ENCODE peak calls at places on chromosome 14, in nine cellular contexts. T is NCI-H1694 treated with DMSO at 0.1 percent for 48 hours; L is stimulated activated CD4-positive, alpha-beta T cell treated with anti-CD3 and anti-CD28 coated beads, Interleukin-1b, Interleukin-23, amount 100 ng/mL, for 1 hour; X is putamen; Q is NCI-H748 treated with DMSO at 0.1 percent for 48 hours; Z is C1 segment of cervical spinal cord; V is mucosa of gallbladder; B is dermis microvascular lymphatic vessel endothelial cell; C is CD4-positive, alpha-beta T cell. I is an unnamed sample.

GRCh38 chr14:89237923-89238529 is 179.0 kb downstream of the FOXN3 start:
- DNase-seq in T (no peak), L (no peak), X (no peak), Q (no peak), Z (no peak), V (no peak), B (no peak), C (no peak), I (no peak)

GRCh38 chr14:51818748-51819386 is 41.5 kb upstream of the GNG2 start:
- DNase-seq in T (no peak), L (no peak), X (no peak), Q (no peak), Z (no peak), V (no peak), B (no peak), C (no peak), I (no peak)

GRCh38 chr14:68884031-68885030 is 91.5 kb upstream of the ZFP36L1 start:
- DNase-seq in T (peak), L (no peak), X (no peak), Q (no peak), Z (no peak), V (peak), B (peak), C (no peak), I (no peak)

GRCh38 chr14:70707138-70708038 is 65.7 kb downstream of the TTC9 start:
- DNase-seq in T (no peak), L (no peak), X (no peak), Q (no peak), Z (no peak), V (peak), B (no peak), C (no peak), I (no peak)

GRCh38 chr14:22551597-22551982 is 37.4 kb downstream of the DAD1 start:
- DNase-seq in T (no peak), L (no peak), X (peak), Q (no peak), Z (no peak), V (no peak), B (no peak), C (no peak), I (no peak)

GRCh38 chr14:81219821-81220487 is 805 bp downstream of the GTF2A1 start:
- DNase-seq in T (peak), L (no peak), X (no peak), Q (no peak), Z (peak), V (peak), B (peak), C (peak), I (no peak)

GRCh38 chr14:96060161-96060933 is 21.2 kb downstream of the C14orf132 start:
- DNase-seq in T (no peak), L (no peak), X (no peak), Q (no peak), Z (no peak), V (no peak), B (no peak), C (no peak), I (no peak)

GRCh38 chr14:71117839-71118743 is 210.8 kb downstream of the PCNX1 start:
- DNase-seq in T (no peak), L (no peak), X (no peak), Q (no peak), Z (no peak), V (peak), B (no peak), C (no peak), I (no peak)

GRCh38 chr14:46034305-46034704 is 617.3 kb downstream of the RPL10L start:
- DNase-seq in T (no peak), L (no peak), X (no peak), Q (no peak), Z (no peak), V (no peak), B (no peak), C (no peak), I (no peak)

GRCh38 chr14:50036637-50037036 is 79.7 kb downstream of the VCPKMT start:
- DNase-seq in T (no peak), L (no peak), X (no peak), Q (no peak), Z (no peak), V (no peak), B (no peak), C (no peak), I (no peak)

GRCh38 chr14:90677484-90678045 is 138.7 kb downstream of the TTC7B start:
- DNase-seq in T (no peak), L (no peak), X (no peak), Q (no peak), Z (no peak), V (no peak), B (peak), C (no peak), I (no peak)

GRCh38 chr14:53946404-53947400 is 9.9 kb downstream of the BMP4 start:
- DNase-seq in T (no peak), L (no peak), X (no peak), Q (no peak), Z (no peak), V (no peak), B (peak), C (no peak), I (no peak)

GRCh38 chr14:95291859-95292542 is 27.7 kb downstream of the CLMN start:
- DNase-seq in T (peak), L (no peak), X (peak), Q (peak), Z (no peak), V (peak), B (peak), C (no peak), I (no peak)

GRCh38 chr14:41505491-41505890 is 101.2 kb upstream of the LRFN5 start:
- DNase-seq in T (no peak), L (no peak), X (no peak), Q (no peak), Z (no peak), V (no peak), B (no peak), C (no peak), I (no peak)

GRCh38 chr14:75452900-75453816 is 25.3 kb downstream of the JDP2 start:
- DNase-seq in T (no peak), L (no peak), X (no peak), Q (no peak), Z (no peak), V (peak), B (no peak), C (no peak), I (no peak)

GRCh38 chr14:21723431-21724045 is 49.9 kb upstream of the OR4E1 start:
- DNase-seq in T (peak), L (no peak), X (no peak), Q (peak), Z (no peak), V (no peak), B (no peak), C (peak), I (no peak)

GRCh38 chr14:63543826-63544320 is 696 bp upstream of the PPP2R5E start:
- DNase-seq in T (no peak), L (no peak), X (no peak), Q (peak), Z (no peak), V (no peak), B (no peak), C (no peak), I (no peak)

GRCh38 chr14:105830171-105830570 is 303.8 kb downstream of the TMEM121 start:
- DNase-seq in T (no peak), L (no peak), X (no peak), Q (no peak), Z (no peak), V (no peak), B (no peak), C (no peak), I (no peak)

GRCh38 chr14:101078892-101079221 is 175.3 kb upstream of the RTL1 start:
- DNase-seq in T (no peak), L (no peak), X (no peak), Q (no peak), Z (no peak), V (no peak), B (no peak), C (no peak), I (no peak)

GRCh38 chr14:56199095-56199975 is 81.1 kb downstream of the PELI2 start:
- DNase-seq in T (no peak), L (no peak), X (no peak), Q (no peak), Z (no peak), V (peak), B (peak), C (no peak), I (no peak)

GRCh38 chr14:55102141-55102547 is 26.9 kb upstream of the LGALS3 start:
- DNase-seq in T (peak), L (no peak), X (peak), Q (peak), Z (no peak), V (peak), B (peak), C (peak), I (peak)

GRCh38 chr14:44935155-44935554 is 26.6 kb downstream of the KLHL28 start:
- DNase-seq in T (no peak), L (no peak), X (no peak), Q (no peak), Z (no peak), V (no peak), B (no peak), C (no peak), I (no peak)

GRCh38 chr14:68181395-68182326 is 362.1 kb downstream of the RAD51B start:
- DNase-seq in T (no peak), L (no peak), X (no peak), Q (no peak), Z (no peak), V (no peak), B (peak), C (no peak), I (no peak)

GRCh38 chr14:64971890-64972785 is at the start of gene RAB15:
- DNase-seq in T (peak), L (no peak), X (no peak), Q (no peak), Z (no peak), V (no peak), B (peak), C (peak), I (no peak)

GRCh38 chr14:77026166-77026929 is 2.2 kb downstream of the IRF2BPL start:
- DNase-seq in T (no peak), L (no peak), X (no peak), Q (peak), Z (no peak), V (no peak), B (peak), C (no peak), I (no peak)

GRCh38 chr14:103879570-103880333 is 32.4 kb upstream of the PPP1R13B start:
- DNase-seq in T (no peak), L (no peak), X (no peak), Q (no peak), Z (no peak), V (peak), B (peak), C (no peak), I (no peak)

GRCh38 chr14:50425816-50426215 is 29.1 kb upstream of the CDKL1 start:
- DNase-seq in T (no peak), L (no peak), X (peak), Q (no peak), Z (no peak), V (no peak), B (no peak), C (no peak), I (no peak)